ENCODE peak calls at places on chromosomes 7 and 10, in ten cellular contexts. W is foreskin keratinocyte, K is T-cell, Y is PC-3, X is iPS DF 19.7, L is GF-D8, D is NT2/D1, H is DMS53, J is Peyer's patch, U is endodermal cell. S is an unnamed sample.

GRCh38 chr10:91901784-91902677 is 7.3 kb downstream of the FGFBP3 start:
- DNase-seq in W (peak; percentile 82), K (no peak), Y (peak; percentile 93), X (no peak), L (peak; percentile 96), D (no peak), H (peak; percentile 90), J (no peak), U (no peak), S (peak; percentile 82)

GRCh38 chr10:97483526-97483925 is 14.7 kb downstream of the MMS19 start:
- DNase-seq in W (no peak), K (no peak), Y (no peak), X (no peak), L (no peak), D (no peak), H (no peak), J (no peak), U (no peak), S (no peak)

GRCh38 chr10:63703740-63704345 is 182.6 kb downstream of the REEP3 start:
- DNase-seq in W (no peak), K (no peak), Y (peak; percentile 64), X (no peak), L (no peak), D (no peak), H (peak; percentile 87), J (no peak), U (no peak), S (no peak)

GRCh38 chr7:53743697-53744096 is 708.3 kb downstream of the POM121L12 start:
- DNase-seq in W (no peak), K (no peak), Y (no peak), X (no peak), L (no peak), D (no peak), H (no peak), J (no peak), U (peak; percentile 64), S (no peak)

GRCh38 chr10:33327750-33328149 is 6.7 kb downstream of the NRP1 start:
- DNase-seq in W (no peak), K (no peak), Y (peak; percentile 75), X (no peak), L (no peak), D (no peak), H (peak; percentile 28), J (no peak), U (peak; percentile 49), S (no peak)

GRCh38 chr10:21712975-21713374 is 178.9 kb downstream of the MLLT10 start:
- DNase-seq in W (no peak), K (no peak), Y (no peak), X (no peak), L (no peak), D (no peak), H (no peak), J (no peak), U (no peak), S (no peak)

GRCh38 chr7:40673285-40673684 is 538.5 kb downstream of the SUGCT start:
- DNase-seq in W (no peak), K (no peak), Y (peak; percentile 79), X (no peak), L (peak; percentile 13), D (no peak), H (no peak), J (no peak), U (no peak), S (peak; percentile 17)

GRCh38 chr10:9198611-9199010 is 1144.1 kb downstream of the GATA3 start:
- DNase-seq in W (no peak), K (no peak), Y (no peak), X (no peak), L (no peak), D (no peak), H (no peak), J (no peak), U (no peak), S (no peak)

GRCh38 chr10:67518756-67519155 is 177.2 kb downstream of the CTNNA3 start:
- DNase-seq in W (no peak), K (no peak), Y (peak; percentile 84), X (no peak), L (no peak), D (no peak), H (peak; percentile 38), J (no peak), U (no peak), S (no peak)

GRCh38 chr7:29607889-29608288 is 44.3 kb downstream of the PRR15 start:
- DNase-seq in W (peak; percentile 69), K (no peak), Y (peak; percentile 90), X (no peak), L (no peak), D (no peak), H (no peak), J (no peak), U (no peak), S (peak; percentile 44)

GRCh38 chr10:90871279-90871760 is 454 bp upstream of the RPP30 start:
- DNase-seq in W (no peak), K (peak; percentile 12), Y (no peak), X (peak; percentile 85), L (no peak), D (peak; percentile 51), H (peak; percentile 83), J (no peak), U (peak; percentile 89), S (no peak)

GRCh38 chr10:14240253-14241189 is 90.2 kb downstream of the FRMD4A start:
- DNase-seq in W (no peak), K (no peak), Y (no peak), X (no peak), L (no peak), D (no peak), H (peak; percentile 54), J (no peak), U (peak; percentile 56), S (no peak)

GRCh38 chr7:25726180-25726579 is 425.8 kb upstream of the NFE2L3 start:
- DNase-seq in W (no peak), K (no peak), Y (no peak), X (no peak), L (no peak), D (no peak), H (no peak), J (no peak), U (peak; percentile 76), S (no peak)

GRCh38 chr7:1536768-1537630 is 6.5 kb downstream of the MAFK start:
- DNase-seq in W (peak; percentile 79), K (no peak), Y (peak; percentile 97), X (no peak), L (no peak), D (peak; percentile 90), H (peak; percentile 85), J (peak; percentile 89), U (peak; percentile 94), S (peak; percentile 94)

GRCh38 chr10:118585794-118586193 is 9.7 kb downstream of the PRLHR start:
- DNase-seq in W (no peak), K (no peak), Y (no peak), X (no peak), L (no peak), D (no peak), H (peak; percentile 15), J (no peak), U (no peak), S (no peak)

GRCh38 chr7:108147031-108147563 is 16.9 kb upstream of the LAMB4 start:
- DNase-seq in W (no peak), K (no peak), Y (no peak), X (no peak), L (no peak), D (no peak), H (peak; percentile 22), J (no peak), U (no peak), S (no peak)

GRCh38 chr7:78279035-78279434 is 480.5 kb downstream of the PHTF2 start:
- DNase-seq in W (peak; percentile 66), K (no peak), Y (peak; percentile 73), X (no peak), L (no peak), D (no peak), H (peak; percentile 73), J (no peak), U (no peak), S (peak; percentile 42)

GRCh38 chr10:125536236-125536635 is 146.7 kb downstream of the TEX36 start:
- DNase-seq in W (no peak), K (no peak), Y (no peak), X (no peak), L (no peak), D (no peak), H (no peak), J (no peak), U (no peak), S (no peak)

GRCh38 chr7:36686499-36686898 is 37.8 kb downstream of the AOAH start:
- DNase-seq in W (peak; percentile 68), K (no peak), Y (peak; percentile 62), X (no peak), L (no peak), D (no peak), H (peak; percentile 63), J (no peak), U (no peak), S (peak; percentile 59)

GRCh38 chr7:40866601-40867000 is 731.8 kb downstream of the SUGCT start:
- DNase-seq in W (no peak), K (no peak), Y (no peak), X (peak; percentile 7), L (no peak), D (no peak), H (no peak), J (no peak), U (peak; percentile 71), S (no peak)

GRCh38 chr7:139753079-139753692 is 24.6 kb downstream of the HIPK2 start:
- DNase-seq in W (no peak), K (no peak), Y (peak; percentile 69), X (no peak), L (no peak), D (no peak), H (peak; percentile 60), J (peak; percentile 55), U (peak; percentile 61), S (no peak)